ENCODE peak calls at places on chromosomes 5 and 9, in ten cellular contexts. One of them, this sample, is unnamed.

GRCh38 chr5:179870403-179870903 is 11.8 kb upstream of the MRNIP start:
- DNase-seq in stimulated activated naive CD4-positive, alpha-beta T cell: no peak
- DNase-seq in hippocampal formation: no peak
- DNase-seq in stimulated activated effector memory CD8-positive, alpha-beta T cell treated with anti-CD3 and anti-CD28 coated beads, Interleukin-12 subunit alpha, Interleukin-12 subunit beta, amount 100 ng/mL, for 72 hours: no peak
- DNase-seq in ACHN: no peak
- DNase-seq in astrocyte of the cerebellum: no peak
- DNase-seq in effector memory CD8-positive, alpha-beta T cell: no peak
- DNase-seq in SK-N-DZ: no peak
- DNase-seq in fibroblast of gingiva: no peak
- DNase-seq in NCI-H1092: peak; percentile 5
- DNase-seq in this sample: no peak

GRCh38 chr9:15642369-15642962 is 89.6 kb downstream of the CCDC171 start:
- DNase-seq in effector memory CD8-positive, alpha-beta T cell: no peak
- DNase-seq in astrocyte of the cerebellum: peak; percentile 49
- DNase-seq in ACHN: peak; percentile 56
- DNase-seq in stimulated activated effector memory CD8-positive, alpha-beta T cell treated with anti-CD3 and anti-CD28 coated beads, Interleukin-12 subunit alpha, Interleukin-12 subunit beta, amount 100 ng/mL, for 72 hours: no peak
- DNase-seq in hippocampal formation: peak; percentile 42
- DNase-seq in stimulated activated naive CD4-positive, alpha-beta T cell: no peak
- DNase-seq in SK-N-DZ: peak; percentile 11
- DNase-seq in NCI-H1092: peak; percentile 50
- DNase-seq in fibroblast of gingiva: peak; percentile 51
- DNase-seq in this sample: no peak

GRCh38 chr5:131382407-131383395 is 118.8 kb downstream of the CDC42SE2 start:
- DNase-seq in fibroblast of gingiva: peak; percentile 27
- DNase-seq in ACHN: peak; percentile 74
- DNase-seq in SK-N-DZ: peak; percentile 89
- DNase-seq in stimulated activated effector memory CD8-positive, alpha-beta T cell treated with anti-CD3 and anti-CD28 coated beads, Interleukin-12 subunit alpha, Interleukin-12 subunit beta, amount 100 ng/mL, for 72 hours: peak; percentile 71
- DNase-seq in stimulated activated naive CD4-positive, alpha-beta T cell: peak; percentile 14
- DNase-seq in NCI-H1092: no peak
- DNase-seq in hippocampal formation: no peak
- DNase-seq in astrocyte of the cerebellum: no peak
- DNase-seq in effector memory CD8-positive, alpha-beta T cell: peak; percentile 58
- DNase-seq in this sample: peak; percentile 14

GRCh38 chr5:144585716-144586115 is 415.0 kb downstream of the KCTD16 start:
- DNase-seq in effector memory CD8-positive, alpha-beta T cell: no peak
- DNase-seq in ACHN: no peak
- DNase-seq in astrocyte of the cerebellum: no peak
- DNase-seq in SK-N-DZ: no peak
- DNase-seq in hippocampal formation: no peak
- DNase-seq in NCI-H1092: no peak
- DNase-seq in stimulated activated naive CD4-positive, alpha-beta T cell: no peak
- DNase-seq in stimulated activated effector memory CD8-positive, alpha-beta T cell treated with anti-CD3 and anti-CD28 coated beads, Interleukin-12 subunit alpha, Interleukin-12 subunit beta, amount 100 ng/mL, for 72 hours: no peak
- DNase-seq in fibroblast of gingiva: no peak
- DNase-seq in this sample: no peak

GRCh38 chr5:55969956-55970355 is 24.8 kb downstream of the IL6ST start:
- DNase-seq in stimulated activated effector memory CD8-positive, alpha-beta T cell treated with anti-CD3 and anti-CD28 coated beads, Interleukin-12 subunit alpha, Interleukin-12 subunit beta, amount 100 ng/mL, for 72 hours: no peak
- DNase-seq in astrocyte of the cerebellum: no peak
- DNase-seq in NCI-H1092: no peak
- DNase-seq in ACHN: no peak
- DNase-seq in SK-N-DZ: no peak
- DNase-seq in stimulated activated naive CD4-positive, alpha-beta T cell: no peak
- DNase-seq in fibroblast of gingiva: no peak
- DNase-seq in effector memory CD8-positive, alpha-beta T cell: no peak
- DNase-seq in hippocampal formation: no peak
- DNase-seq in this sample: no peak

GRCh38 chr5:436641-436975 is 6.4 kb upstream of the EXOC3 start:
- DNase-seq in fibroblast of gingiva: no peak
- DNase-seq in effector memory CD8-positive, alpha-beta T cell: no peak
- DNase-seq in ACHN: no peak
- DNase-seq in stimulated activated naive CD4-positive, alpha-beta T cell: no peak
- DNase-seq in astrocyte of the cerebellum: no peak
- DNase-seq in stimulated activated effector memory CD8-positive, alpha-beta T cell treated with anti-CD3 and anti-CD28 coated beads, Interleukin-12 subunit alpha, Interleukin-12 subunit beta, amount 100 ng/mL, for 72 hours: no peak
- DNase-seq in hippocampal formation: no peak
- DNase-seq in SK-N-DZ: no peak
- DNase-seq in NCI-H1092: no peak
- DNase-seq in this sample: no peak

GRCh38 chr5:134113908-134114875 is at the start of gene TCF7:
- DNase-seq in NCI-H1092: peak; percentile 30
- DNase-seq in astrocyte of the cerebellum: peak; percentile 39
- DNase-seq in fibroblast of gingiva: peak; percentile 71
- DNase-seq in SK-N-DZ: peak; percentile 83
- DNase-seq in hippocampal formation: peak; percentile 53
- DNase-seq in effector memory CD8-positive, alpha-beta T cell: peak; percentile 67
- DNase-seq in ACHN: peak; percentile 74
- DNase-seq in stimulated activated naive CD4-positive, alpha-beta T cell: peak; percentile 83
- DNase-seq in stimulated activated effector memory CD8-positive, alpha-beta T cell treated with anti-CD3 and anti-CD28 coated beads, Interleukin-12 subunit alpha, Interleukin-12 subunit beta, amount 100 ng/mL, for 72 hours: peak; percentile 74
- DNase-seq in this sample: peak; percentile 77

GRCh38 chr5:73299017-73299630 is 126.1 kb downstream of the TMEM174 start:
- DNase-seq in effector memory CD8-positive, alpha-beta T cell: no peak
- DNase-seq in SK-N-DZ: no peak
- DNase-seq in fibroblast of gingiva: no peak
- DNase-seq in ACHN: no peak
- DNase-seq in stimulated activated naive CD4-positive, alpha-beta T cell: no peak
- DNase-seq in stimulated activated effector memory CD8-positive, alpha-beta T cell treated with anti-CD3 and anti-CD28 coated beads, Interleukin-12 subunit alpha, Interleukin-12 subunit beta, amount 100 ng/mL, for 72 hours: no peak
- DNase-seq in hippocampal formation: no peak
- DNase-seq in NCI-H1092: no peak
- DNase-seq in astrocyte of the cerebellum: no peak
- DNase-seq in this sample: no peak

GRCh38 chr5:77635073-77635472 is 3.4 kb downstream of the OTP start:
- DNase-seq in fibroblast of gingiva: no peak
- DNase-seq in astrocyte of the cerebellum: no peak
- DNase-seq in ACHN: no peak
- DNase-seq in effector memory CD8-positive, alpha-beta T cell: no peak
- DNase-seq in hippocampal formation: no peak
- DNase-seq in NCI-H1092: no peak
- DNase-seq in stimulated activated effector memory CD8-positive, alpha-beta T cell treated with anti-CD3 and anti-CD28 coated beads, Interleukin-12 subunit alpha, Interleukin-12 subunit beta, amount 100 ng/mL, for 72 hours: no peak
- DNase-seq in stimulated activated naive CD4-positive, alpha-beta T cell: no peak
- DNase-seq in SK-N-DZ: no peak
- DNase-seq in this sample: no peak

GRCh38 chr9:118215544-118215943 is 511.3 kb downstream of the TLR4 start:
- DNase-seq in stimulated activated naive CD4-positive, alpha-beta T cell: no peak
- DNase-seq in SK-N-DZ: no peak
- DNase-seq in NCI-H1092: no peak
- DNase-seq in fibroblast of gingiva: no peak
- DNase-seq in ACHN: peak; percentile 13
- DNase-seq in stimulated activated effector memory CD8-positive, alpha-beta T cell treated with anti-CD3 and anti-CD28 coated beads, Interleukin-12 subunit alpha, Interleukin-12 subunit beta, amount 100 ng/mL, for 72 hours: no peak
- DNase-seq in hippocampal formation: no peak
- DNase-seq in effector memory CD8-positive, alpha-beta T cell: no peak
- DNase-seq in astrocyte of the cerebellum: no peak
- DNase-seq in this sample: no peak

GRCh38 chr5:7317751-7318150 is 78.2 kb upstream of the ADCY2 start:
- DNase-seq in astrocyte of the cerebellum: no peak
- DNase-seq in ACHN: no peak
- DNase-seq in stimulated activated naive CD4-positive, alpha-beta T cell: no peak
- DNase-seq in stimulated activated effector memory CD8-positive, alpha-beta T cell treated with anti-CD3 and anti-CD28 coated beads, Interleukin-12 subunit alpha, Interleukin-12 subunit beta, amount 100 ng/mL, for 72 hours: no peak
- DNase-seq in SK-N-DZ: no peak
- DNase-seq in hippocampal formation: no peak
- DNase-seq in fibroblast of gingiva: no peak
- DNase-seq in NCI-H1092: no peak
- DNase-seq in effector memory CD8-positive, alpha-beta T cell: no peak
- DNase-seq in this sample: no peak